ENCODE peak calls at places on chromosomes 6 and 20, in seven cellular contexts. One of them, this sample, is unnamed.

GRCh38 chr6:33206027-33206863 is 1.8 kb downstream of the HSD17B8 start:
- DNase-seq in hepatocyte: no peak
- DNase-seq in epithelial cell of proximal tubule: no peak
- DNase-seq in CD8-positive, alpha-beta T cell: no peak
- DNase-seq in IMR-90: no peak
- DNase-seq in PC-9: no peak
- DNase-seq in nephron progenitor cell: no peak
- DNase-seq in this sample: peak; percentile 23

GRCh38 chr20:4885877-4886276 is 115.4 kb downstream of the SLC23A2 start:
- DNase-seq in IMR-90: no peak
- DNase-seq in PC-9: no peak
- DNase-seq in epithelial cell of proximal tubule: no peak
- DNase-seq in nephron progenitor cell: no peak
- DNase-seq in CD8-positive, alpha-beta T cell: no peak
- DNase-seq in hepatocyte: no peak
- DNase-seq in this sample: no peak

GRCh38 chr6:49463612-49463967 is 420 bp downstream of the CENPQ start:
- DNase-seq in IMR-90: no peak
- DNase-seq in CD8-positive, alpha-beta T cell: no peak
- DNase-seq in nephron progenitor cell: no peak
- DNase-seq in PC-9: no peak
- DNase-seq in hepatocyte: no peak
- DNase-seq in epithelial cell of proximal tubule: no peak
- DNase-seq in this sample: no peak

GRCh38 chr20:56710577-56711465 is 81.7 kb downstream of the TFAP2C start:
- DNase-seq in hepatocyte: peak; percentile 48
- DNase-seq in epithelial cell of proximal tubule: no peak
- DNase-seq in IMR-90: peak; percentile 13
- DNase-seq in nephron progenitor cell: no peak
- DNase-seq in PC-9: peak; percentile 83
- DNase-seq in CD8-positive, alpha-beta T cell: no peak
- DNase-seq in this sample: peak; percentile 51

GRCh38 chr20:53738945-53739798 is 145.5 kb upstream of the ZNF217 start:
- DNase-seq in epithelial cell of proximal tubule: no peak
- DNase-seq in hepatocyte: peak; percentile 42
- DNase-seq in IMR-90: no peak
- DNase-seq in CD8-positive, alpha-beta T cell: no peak
- DNase-seq in PC-9: peak; percentile 47
- DNase-seq in nephron progenitor cell: no peak
- DNase-seq in this sample: no peak

GRCh38 chr6:45607818-45608217 is 230.1 kb upstream of the SUPT3H start:
- DNase-seq in IMR-90: peak; percentile 17
- DNase-seq in nephron progenitor cell: no peak
- DNase-seq in epithelial cell of proximal tubule: no peak
- DNase-seq in hepatocyte: no peak
- DNase-seq in CD8-positive, alpha-beta T cell: no peak
- DNase-seq in PC-9: peak; percentile 98
- DNase-seq in this sample: no peak

GRCh38 chr6:52612336-52613096 is 35.7 kb upstream of the TRAM2 start:
- DNase-seq in CD8-positive, alpha-beta T cell: no peak
- DNase-seq in hepatocyte: no peak
- DNase-seq in PC-9: no peak
- DNase-seq in IMR-90: peak; percentile 50
- DNase-seq in nephron progenitor cell: no peak
- DNase-seq in epithelial cell of proximal tubule: no peak
- DNase-seq in this sample: peak; percentile 89

GRCh38 chr6:105879902-105880547 is 206.1 kb upstream of the PRDM1 start:
- DNase-seq in nephron progenitor cell: no peak
- DNase-seq in IMR-90: no peak
- DNase-seq in CD8-positive, alpha-beta T cell: no peak
- DNase-seq in epithelial cell of proximal tubule: no peak
- DNase-seq in PC-9: no peak
- DNase-seq in hepatocyte: no peak
- DNase-seq in this sample: no peak

GRCh38 chr20:53157443-53158408 is 185.6 kb downstream of the TSHZ2 start:
- DNase-seq in IMR-90: peak; percentile 53
- DNase-seq in epithelial cell of proximal tubule: no peak
- DNase-seq in hepatocyte: peak; percentile 34
- DNase-seq in CD8-positive, alpha-beta T cell: no peak
- DNase-seq in PC-9: no peak
- DNase-seq in nephron progenitor cell: peak; percentile 36
- DNase-seq in this sample: peak; percentile 8

GRCh38 chr6:8481727-8482126 is 46.4 kb upstream of the SLC35B3 start:
- DNase-seq in PC-9: no peak
- DNase-seq in hepatocyte: no peak
- DNase-seq in CD8-positive, alpha-beta T cell: no peak
- DNase-seq in nephron progenitor cell: no peak
- DNase-seq in epithelial cell of proximal tubule: no peak
- DNase-seq in IMR-90: no peak
- DNase-seq in this sample: no peak

GRCh38 chr6:35195120-35195780 is 18.5 kb upstream of the SCUBE3 start:
- DNase-seq in nephron progenitor cell: no peak
- DNase-seq in PC-9: no peak
- DNase-seq in CD8-positive, alpha-beta T cell: no peak
- DNase-seq in epithelial cell of proximal tubule: no peak
- DNase-seq in IMR-90: no peak
- DNase-seq in hepatocyte: no peak
- DNase-seq in this sample: no peak

GRCh38 chr20:41178495-41178894 is 41.2 kb downstream of the PLCG1 start:
- DNase-seq in hepatocyte: no peak
- DNase-seq in PC-9: no peak
- DNase-seq in CD8-positive, alpha-beta T cell: no peak
- DNase-seq in epithelial cell of proximal tubule: no peak
- DNase-seq in IMR-90: no peak
- DNase-seq in nephron progenitor cell: no peak
- DNase-seq in this sample: no peak

DNA sequence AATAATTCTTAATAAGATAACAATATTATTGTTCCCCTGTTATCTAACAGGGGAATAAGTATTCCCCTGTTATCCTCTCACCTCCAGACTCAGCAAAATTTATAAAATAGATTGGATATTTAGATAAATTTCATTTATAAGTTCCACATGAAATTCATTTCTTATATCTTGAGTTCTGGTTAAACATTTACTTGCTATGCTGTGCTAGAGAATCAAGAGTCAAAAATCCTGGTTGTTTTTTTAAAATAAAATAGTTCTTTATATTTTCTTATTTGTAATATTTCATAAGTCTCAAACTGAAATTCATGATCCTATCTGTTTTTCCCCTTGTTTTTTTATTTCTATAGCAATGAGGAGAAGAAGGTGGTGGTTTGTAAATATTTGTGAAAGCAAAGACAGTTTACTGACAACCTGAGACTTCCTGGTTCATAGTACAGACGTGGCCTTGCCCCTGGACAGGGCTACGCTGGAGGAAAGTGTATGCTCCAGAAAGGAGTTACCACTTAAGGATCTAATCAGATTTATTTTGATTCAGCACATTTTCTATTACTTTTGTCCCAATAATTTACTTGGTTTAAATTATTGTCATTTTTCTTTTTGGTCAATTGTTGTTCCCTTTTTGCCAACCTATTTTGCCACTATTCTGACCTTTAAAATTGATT is 37.8 kb upstream of the MARCKS start:
- DNase-seq in CD8-positive, alpha-beta T cell: no peak
- DNase-seq in nephron progenitor cell: no peak
- DNase-seq in hepatocyte: peak; percentile 37
- DNase-seq in PC-9: peak; percentile 62
- DNase-seq in epithelial cell of proximal tubule: no peak
- DNase-seq in IMR-90: no peak
- DNase-seq in this sample: no peak
- TF ChIP-seq CTCF in CD8-positive, alpha-beta T cell: no peak
- TF ChIP-seq CTCF in nephron progenitor cell: no peak
- TF ChIP-seq CTCF in hepatocyte: no peak
- TF ChIP-seq CTCF in PC-9: no peak
- TF ChIP-seq CTCF in epithelial cell of proximal tubule: no peak
- TF ChIP-seq CTCF in IMR-90: no peak
- TF ChIP-seq CTCF in this sample: no peak

GRCh38 chr6:161038229-161039003 is 46.8 kb downstream of the MAP3K4 start:
- DNase-seq in hepatocyte: no peak
- DNase-seq in epithelial cell of proximal tubule: peak; percentile 97
- DNase-seq in IMR-90: peak; percentile 96
- DNase-seq in nephron progenitor cell: no peak
- DNase-seq in PC-9: peak; percentile 83
- DNase-seq in CD8-positive, alpha-beta T cell: no peak
- DNase-seq in this sample: peak; percentile 94
- TF ChIP-seq CTCF in hepatocyte: no peak
- TF ChIP-seq CTCF in epithelial cell of proximal tubule: peak; percentile 44
- TF ChIP-seq CTCF in IMR-90: peak; percentile 32
- TF ChIP-seq CTCF in nephron progenitor cell: no peak
- TF ChIP-seq CTCF in PC-9: no peak
- TF ChIP-seq CTCF in CD8-positive, alpha-beta T cell: no peak
- TF ChIP-seq CTCF in this sample: peak; percentile 66

DNA sequence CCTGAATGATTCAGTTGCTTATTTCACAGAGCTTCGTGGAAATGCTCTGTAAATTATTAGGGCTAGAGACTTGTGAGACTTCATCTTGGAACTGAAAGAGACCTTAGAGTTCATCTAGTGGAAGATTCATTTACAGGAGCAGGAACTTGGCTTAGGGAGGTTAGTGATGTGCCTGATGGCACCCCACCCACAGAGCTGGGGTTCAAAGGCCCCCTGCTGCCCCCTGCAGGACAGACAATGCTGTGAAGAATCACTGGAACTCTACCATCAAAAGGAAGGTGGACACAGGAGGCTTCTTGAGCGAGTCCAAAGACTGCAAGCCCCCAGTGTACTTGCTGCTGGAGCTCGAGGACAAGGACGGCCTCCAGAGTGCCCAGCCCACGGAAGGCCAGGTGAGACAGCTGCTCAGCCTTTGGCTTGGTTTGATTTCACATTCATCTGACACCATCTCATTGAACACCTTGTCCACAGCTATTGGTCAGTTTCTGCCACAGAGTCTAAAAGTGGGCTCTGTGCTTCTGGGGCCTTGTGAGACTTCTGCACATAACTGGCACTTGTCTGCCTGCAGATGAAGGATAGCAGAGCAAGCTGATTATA is 25.1 kb downstream of the MYBL2 start:
- DNase-seq in CD8-positive, alpha-beta T cell: peak; percentile 19
- DNase-seq in nephron progenitor cell: peak; percentile 70
- DNase-seq in IMR-90: peak; percentile 18
- DNase-seq in hepatocyte: peak; percentile 71
- DNase-seq in PC-9: peak; percentile 45
- DNase-seq in epithelial cell of proximal tubule: no peak
- DNase-seq in this sample: peak; percentile 25
- TF ChIP-seq CTCF in CD8-positive, alpha-beta T cell: peak; percentile 47
- TF ChIP-seq CTCF in nephron progenitor cell: peak; percentile 46
- TF ChIP-seq CTCF in IMR-90: peak; percentile 52
- TF ChIP-seq CTCF in hepatocyte: peak; percentile 53
- TF ChIP-seq CTCF in PC-9: peak; percentile 85
- TF ChIP-seq CTCF in epithelial cell of proximal tubule: peak; percentile 83
- TF ChIP-seq CTCF in this sample: peak; percentile 86

DNA sequence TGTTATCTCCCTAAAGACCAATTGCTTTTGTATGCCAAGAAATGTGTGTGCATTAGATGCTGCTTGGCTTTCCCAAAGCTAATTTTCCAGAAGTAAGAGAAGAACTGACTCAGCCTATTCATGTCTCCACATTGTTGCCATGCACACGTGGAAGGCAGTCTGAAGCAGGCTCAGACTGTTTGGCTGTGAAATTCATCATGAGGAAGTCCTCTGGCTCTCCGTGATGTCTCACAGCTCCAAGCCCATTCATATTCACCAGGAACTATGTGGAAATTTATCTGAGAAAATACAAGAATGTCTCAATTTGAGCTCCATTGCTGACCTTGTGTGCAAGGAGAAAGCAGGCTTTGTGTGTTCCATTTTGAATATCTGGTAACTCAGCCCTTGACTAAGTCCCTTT is 1022.2 kb upstream of the GJE1 start:
- DNase-seq in epithelial cell of proximal tubule: no peak
- DNase-seq in hepatocyte: no peak
- DNase-seq in IMR-90: peak; percentile 57
- DNase-seq in nephron progenitor cell: no peak
- DNase-seq in PC-9: no peak
- DNase-seq in CD8-positive, alpha-beta T cell: no peak
- DNase-seq in this sample: peak; percentile 50
- TF ChIP-seq CTCF in epithelial cell of proximal tubule: no peak
- TF ChIP-seq CTCF in hepatocyte: no peak
- TF ChIP-seq CTCF in IMR-90: no peak
- TF ChIP-seq CTCF in nephron progenitor cell: no peak
- TF ChIP-seq CTCF in PC-9: no peak
- TF ChIP-seq CTCF in CD8-positive, alpha-beta T cell: no peak
- TF ChIP-seq CTCF in this sample: no peak

This sample was measured in HFFc6.